ENCODE peak calls at places on chromosomes 12 and 14, in nine cellular contexts. L is CD4-positive, CD25-positive, alpha-beta regulatory T cell; J is transverse colon; B is adipocyte; O is astrocyte of the cerebellum; M is aorta; W is cardiac muscle cell; Q is AG04450; H is foreskin fibroblast. C is an unnamed sample.

GRCh38 chr14:95467657-95468056 is 48.8 kb downstream of the SYNE3 start:
- DNase-seq in H (no peak), M (no peak), B (no peak), L (no peak), O (no peak), Q (no peak), W (no peak), J (no peak), C (no peak)

GRCh38 chr12:105775351-105775750 is 363.4 kb downstream of the NUAK1 start:
- DNase-seq in W (no peak), M (no peak), L (no peak), O (no peak), H (no peak), Q (no peak), J (no peak), B (peak; percentile 49), C (peak; percentile 58)

GRCh38 chr14:82079553-82079952 is 545.9 kb upstream of the SEL1L start:
- DNase-seq in M (no peak), H (no peak), L (no peak), W (no peak), Q (no peak), O (no peak), B (no peak), J (no peak), C (no peak)

GRCh38 chr14:88992011-88992410 is 167.6 kb downstream of the TTC8 start:
- DNase-seq in H (no peak), L (no peak), O (no peak), M (no peak), W (no peak), B (no peak), Q (no peak), J (no peak), C (no peak)

GRCh38 chr12:67804168-67804567 is 155.6 kb downstream of the DYRK2 start:
- DNase-seq in H (no peak), B (no peak), L (peak; percentile 61), W (no peak), Q (no peak), J (no peak), M (no peak), O (no peak), C (no peak)

GRCh38 chr12:68175566-68176033 is 16.1 kb upstream of the IFNG start:
- DNase-seq in M (no peak), H (no peak), J (peak; percentile 7), Q (no peak), L (peak; percentile 70), W (no peak), B (no peak), O (no peak), C (no peak)

GRCh38 chr12:48956279-48957140 is 777 bp downstream of the ARF3 start:
- DNase-seq in J (peak; percentile 84), M (peak; percentile 91), W (peak; percentile 95), L (peak; percentile 19), Q (peak; percentile 89), B (peak; percentile 98), O (peak; percentile 95), H (peak; percentile 97), C (peak; percentile 84)

GRCh38 chr12:65602191-65602578 is 222.1 kb upstream of the HMGA2 start:
- DNase-seq in H (no peak), L (no peak), J (no peak), O (no peak), B (peak; percentile 37), M (no peak), W (no peak), Q (no peak), C (no peak)

GRCh38 chr12:58914457-58914856 is 5.8 kb downstream of the LRIG3 start:
- DNase-seq in Q (no peak), L (no peak), H (no peak), W (no peak), J (no peak), B (no peak), O (no peak), M (no peak), C (no peak)

GRCh38 chr12:58916891-58917570 is 3.3 kb downstream of the LRIG3 start:
- DNase-seq in H (peak; percentile 78), Q (no peak), O (peak; percentile 63), M (no peak), L (no peak), W (no peak), J (peak; percentile 22), B (peak; percentile 83), C (peak; percentile 31)

GRCh38 chr12:58916153-58916709 is 4.1 kb downstream of the LRIG3 start:
- DNase-seq in B (peak; percentile 47), O (no peak), M (no peak), J (no peak), H (no peak), Q (no peak), L (no peak), W (no peak), C (no peak)

GRCh38 chr12:58917699-58918334 is 2.5 kb downstream of the LRIG3 start:
- DNase-seq in Q (no peak), B (peak; percentile 52), W (no peak), M (no peak), J (no peak), H (peak; percentile 43), O (no peak), L (no peak), C (no peak)

DNA sequence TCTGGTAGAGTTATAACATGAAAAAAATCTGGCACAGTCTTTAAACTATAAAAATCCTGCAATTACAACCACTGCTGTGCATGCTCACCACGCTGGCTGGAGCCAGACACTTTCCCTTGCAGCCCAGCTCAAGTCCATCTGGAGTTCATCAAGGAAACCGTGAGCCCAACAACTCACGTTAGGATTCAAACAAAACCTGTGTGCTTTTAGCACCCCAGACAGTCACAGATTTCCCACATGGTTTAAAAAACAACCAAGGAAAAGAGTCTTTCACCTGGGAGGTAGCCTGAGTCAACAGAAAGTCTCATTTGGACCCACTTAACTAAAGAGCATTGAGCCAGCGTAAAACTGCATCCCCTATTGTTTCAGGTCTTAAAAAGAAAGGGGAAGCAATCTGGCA is 4.7 kb downstream of the LRIG3 start:
- DNase-seq in W (peak; percentile 63), H (peak; percentile 86), Q (no peak), B (peak; percentile 83), O (peak; percentile 58), L (no peak), J (peak; percentile 66), M (peak; percentile 56), C (peak; percentile 63)
- H3K4me3 ChIP-seq in W (peak overlapping the region; percentile 61), H (peak overlapping the region; percentile 69), Q (peak overlapping the region; percentile 75), B (peak overlapping the region; percentile 92), O (peak overlapping the region; percentile 17), L (no peak overlapping the region), J (no peak overlapping the region), M (peak overlapping the region; percentile 54), C (peak overlapping the region; percentile 4)

DNA sequence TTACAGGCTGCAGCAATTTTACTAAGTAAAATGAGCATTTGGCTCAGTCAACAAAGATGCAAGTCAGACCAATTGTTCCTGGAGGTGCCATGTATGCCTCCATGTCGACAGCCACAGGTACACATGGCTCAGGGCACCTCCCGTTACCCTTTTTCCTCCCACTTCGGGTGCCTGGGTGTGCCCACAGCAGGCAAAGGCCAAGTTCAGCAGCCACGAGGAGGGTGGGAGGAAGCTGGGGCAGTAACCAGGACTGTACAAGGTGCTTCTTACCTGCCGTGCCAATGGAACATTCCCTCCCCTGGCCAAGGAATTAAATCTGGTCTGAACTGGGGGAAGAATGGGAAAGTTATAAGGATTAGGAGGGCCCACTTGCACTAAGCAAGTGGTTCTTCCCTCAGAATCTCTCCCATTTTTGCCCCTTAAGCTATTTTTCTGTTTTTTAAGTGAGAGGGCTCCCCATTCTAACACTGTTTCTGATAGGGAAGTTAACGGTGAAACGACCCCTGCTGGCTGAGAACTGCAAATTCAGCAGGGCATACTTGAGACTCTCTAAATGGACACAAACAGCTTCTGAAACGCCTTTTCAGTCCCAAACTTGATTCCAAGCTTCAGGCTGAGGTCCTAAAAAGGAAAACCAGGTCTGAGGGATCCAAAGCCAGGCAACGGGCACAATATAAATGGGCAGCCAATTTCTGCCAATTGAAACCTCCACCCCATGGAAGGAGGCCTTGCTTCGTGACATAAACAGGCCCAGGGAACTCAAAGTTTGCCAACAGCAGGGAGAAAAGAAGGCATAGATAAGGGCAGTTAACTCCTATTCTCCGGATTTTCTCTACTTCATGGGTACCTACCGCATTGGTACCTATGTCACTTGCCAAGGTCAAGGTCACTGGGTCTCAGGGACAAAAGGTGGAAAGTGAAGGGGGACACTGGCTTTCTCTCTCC is 24.8 kb downstream of the CLECL1 start:
- DNase-seq in M (peak; percentile 68), Q (peak; percentile 30), H (peak; percentile 77), J (peak; percentile 62), L (peak; percentile 85), B (peak; percentile 85), W (peak; percentile 35), O (peak; percentile 29), C (peak; percentile 8)
- H3K4me3 ChIP-seq in M (no peak overlapping the region), Q (no peak overlapping the region), H (no peak overlapping the region), J (no peak overlapping the region), L (peak overlapping the region; percentile 59), B (no peak overlapping the region), W (no peak overlapping the region), O (no peak overlapping the region), C (no peak overlapping the region)

GRCh38 chr12:6328045-6328779 is 13.7 kb downstream of the TNFRSF1A start:
- DNase-seq in W (no peak), H (no peak), L (no peak), J (no peak), B (no peak), Q (no peak), M (no peak), O (no peak), C (no peak)

GRCh38 chr12:6330192-6330591 is 11.7 kb downstream of the TNFRSF1A start:
- DNase-seq in H (no peak), B (no peak), O (no peak), J (no peak), W (no peak), M (no peak), Q (no peak), L (no peak), C (no peak)

GRCh38 chr12:6327591-6328041 is 14.3 kb downstream of the TNFRSF1A start:
- DNase-seq in H (no peak), J (no peak), Q (no peak), O (no peak), B (no peak), M (peak; percentile 60), L (no peak), W (no peak), C (no peak)

GRCh38 chr12:6329693-6330045 is 12.2 kb downstream of the TNFRSF1A start:
- DNase-seq in L (no peak), Q (no peak), J (no peak), H (no peak), B (no peak), M (no peak), O (no peak), W (no peak), C (no peak)

GRCh38 chr12:6328945-6329692 is 12.8 kb downstream of the TNFRSF1A start:
- DNase-seq in L (no peak), H (no peak), M (peak; percentile 57), Q (no peak), J (no peak), W (no peak), O (no peak), B (no peak), C (no peak)
- H3K4me3 ChIP-seq in L (no peak overlapping the region), H (no peak overlapping the region), M (no peak overlapping the region), Q (no peak overlapping the region), J (no peak overlapping the region), W (no peak overlapping the region), O (no peak overlapping the region), B (no peak overlapping the region), C (no peak overlapping the region)

DNA sequence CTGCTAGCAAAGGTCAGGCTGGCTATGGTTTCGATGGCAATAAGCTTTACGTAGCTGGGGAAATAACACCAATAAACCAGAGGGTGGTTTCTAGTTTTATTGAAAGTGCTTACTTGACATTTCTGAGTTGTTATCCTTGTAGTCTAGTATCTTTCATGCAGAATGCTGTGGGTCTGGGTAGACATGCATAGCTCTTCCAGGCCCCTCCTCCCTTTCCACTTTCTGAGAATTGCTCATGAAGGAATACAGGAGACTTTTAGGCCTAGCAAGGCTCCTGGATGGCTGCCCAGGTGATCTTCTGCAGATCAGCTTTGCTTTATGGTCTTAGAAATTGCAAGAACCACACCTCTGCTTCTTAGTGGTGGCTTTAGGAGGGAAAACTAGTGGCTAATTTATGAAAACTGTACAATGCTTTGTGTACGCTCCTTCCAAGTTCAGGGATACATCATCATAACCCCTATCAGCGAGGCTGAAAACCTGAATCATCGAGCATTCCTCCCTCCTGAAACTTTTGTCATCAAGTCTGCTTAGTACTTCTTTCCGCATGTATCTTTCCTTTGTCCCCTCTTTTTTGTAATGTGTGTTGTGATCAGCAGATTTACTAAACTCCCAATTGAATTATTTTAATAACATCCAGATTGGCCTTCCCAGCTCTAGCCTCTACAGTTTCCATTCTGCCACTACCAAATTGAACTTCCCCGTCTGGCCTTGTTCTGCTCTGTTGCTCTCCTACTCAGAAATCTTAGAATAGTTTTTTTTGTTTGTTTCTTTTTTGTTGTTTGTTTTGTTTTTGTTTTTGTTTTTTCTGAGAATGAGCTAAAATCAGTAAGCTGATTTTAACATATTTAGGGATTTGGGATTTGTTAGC is 473.1 kb downstream of the RAD51B start:
- DNase-seq in W (no peak), Q (no peak), H (no peak), J (peak; percentile 64), B (no peak), O (no peak), L (peak; percentile 39), M (no peak), C (no peak)
- H3K4me3 ChIP-seq in W (no peak overlapping the region), Q (no peak overlapping the region), H (no peak overlapping the region), J (no peak overlapping the region), B (no peak overlapping the region), O (no peak overlapping the region), L (peak overlapping the region; percentile 42), M (no peak overlapping the region), C (no peak overlapping the region)

C was measured in AG09309.